ENCODE peak calls at places on chromosomes 7 and 10, in nine cellular contexts. H is Ammon's horn; R is HT1080; A is IMR-90; C is central memory CD4-positive, alpha-beta T cell; P is T-helper 2 cell; V is ureter; F is NCI-H510A treated with DMSO at 0.1 percent for 48 hours; G is Right ventricle myocardium inferior. E is an unnamed sample.

GRCh38 chr7:30564243-30564892 is 30.3 kb upstream of the GARS1 start:
- DNase-seq in H (peak), R (peak), A (peak), C (peak), P (peak), V (peak), F (peak), G (peak), E (peak)

GRCh38 chr7:130144632-130145171 is 60.5 kb downstream of the TMEM209 start:
- DNase-seq in H (no peak), R (peak), A (peak), C (no peak), P (no peak), V (no peak), F (no peak), G (no peak), E (no peak)

GRCh38 chr10:24814568-24815313 is 91.1 kb upstream of the ARHGAP21 start:
- DNase-seq in H (no peak), R (peak), A (peak), C (no peak), P (no peak), V (no peak), F (no peak), G (no peak), E (no peak)

GRCh38 chr7:70694909-70695803 is 436.8 kb upstream of the GALNT17 start:
- DNase-seq in H (no peak), R (peak), A (peak), C (no peak), P (no peak), V (no peak), F (no peak), G (no peak), E (no peak)

GRCh38 chr10:17527530-17528146 is 73.2 kb upstream of the ST8SIA6 start:
- DNase-seq in H (no peak), R (peak), A (peak), C (no peak), P (no peak), V (no peak), F (no peak), G (no peak), E (no peak)

GRCh38 chr10:86160890-86161585 is 205.6 kb downstream of the GRID1 start:
- DNase-seq in H (no peak), R (peak), A (no peak), C (no peak), P (no peak), V (no peak), F (no peak), G (no peak), E (no peak)

GRCh38 chr7:18320971-18321567 is 174.5 kb upstream of the HDAC9 start:
- DNase-seq in H (peak), R (peak), A (peak), C (no peak), P (no peak), V (no peak), F (peak), G (no peak), E (no peak)

GRCh38 chr10:68330852-68331454 is 911 bp upstream of the HNRNPH3 start:
- DNase-seq in H (peak), R (no peak), A (peak), C (no peak), P (peak), V (peak), F (peak), G (no peak), E (peak)

GRCh38 chr7:48337012-48337621 is 165.9 kb downstream of the ABCA13 start:
- DNase-seq in H (peak), R (peak), A (peak), C (no peak), P (no peak), V (no peak), F (no peak), G (no peak), E (no peak)

GRCh38 chr10:67875340-67876238 is 8.9 kb upstream of the SIRT1 start:
- DNase-seq in H (no peak), R (no peak), A (no peak), C (no peak), P (no peak), V (no peak), F (no peak), G (no peak), E (no peak)

GRCh38 chr7:113414636-113415035 is 296.3 kb upstream of the SMIM30 start:
- DNase-seq in H (no peak), R (no peak), A (no peak), C (no peak), P (no peak), V (no peak), F (no peak), G (no peak), E (no peak)

GRCh38 chr10:70378122-70378521 is 4.3 kb downstream of the LRRC20 start:
- DNase-seq in H (no peak), R (peak), A (peak), C (no peak), P (no peak), V (no peak), F (peak), G (no peak), E (no peak)

GRCh38 chr10:79483948-79484347 is 28.4 kb upstream of the EIF5AL1 start:
- DNase-seq in H (no peak), R (no peak), A (peak), C (no peak), P (no peak), V (peak), F (no peak), G (no peak), E (no peak)

E was measured in occipital lobe.